ENCODE peak calls at places on chromosomes 11 and 22, in seven cellular contexts. L is upper lobe of right lung, U is PC-9, N is Peyer's patch, B is mucosa of descending colon, Y is sigmoid colon, Z is astrocyte. G is an unnamed sample.

GRCh38 chr11:76232026-76232665 is 25.8 kb upstream of the WNT11 start:
- DNase-seq in L (no peak), U (no peak), N (no peak), B (peak; percentile 44), Y (no peak), Z (no peak), G (no peak)

GRCh38 chr22:47767403-47767802 is 1005.0 kb downstream of the TBC1D22A start:
- DNase-seq in L (no peak), U (no peak), N (no peak), B (no peak), Y (no peak), Z (no peak), G (no peak)

GRCh38 chr22:27686534-27686933 is 115.0 kb downstream of the MN1 start:
- DNase-seq in L (no peak), U (peak; percentile 79), N (no peak), B (peak; percentile 60), Y (peak; percentile 84), Z (peak; percentile 93), G (peak; percentile 87)

GRCh38 chr11:19447150-19447566 is 206.4 kb upstream of the E2F8 start:
- DNase-seq in L (no peak), U (peak; percentile 97), N (no peak), B (no peak), Y (no peak), Z (peak; percentile 59), G (peak; percentile 58)

GRCh38 chr11:12276831-12277475 is 100.4 kb upstream of the PARVA start:
- DNase-seq in L (no peak), U (no peak), N (no peak), B (no peak), Y (peak; percentile 53), Z (no peak), G (no peak)

GRCh38 chr11:9016916-9017642 is 13.3 kb upstream of the NRIP3 start:
- DNase-seq in L (no peak), U (no peak), N (no peak), B (no peak), Y (no peak), Z (no peak), G (no peak)

GRCh38 chr11:73401217-73401923 is 25.2 kb downstream of the RELT start:
- DNase-seq in L (no peak), U (no peak), N (no peak), B (no peak), Y (no peak), Z (no peak), G (peak; percentile 56)

GRCh38 chr11:68314203-68314885 is 2.0 kb downstream of the LRP5 start:
- DNase-seq in L (no peak), U (no peak), N (peak; percentile 59), B (peak; percentile 57), Y (no peak), Z (no peak), G (no peak)

GRCh38 chr22:22692707-22693530 is 48.5 kb downstream of the GGTLC2 start:
- DNase-seq in L (no peak), U (peak; percentile 46), N (peak; percentile 79), B (peak; percentile 84), Y (peak; percentile 48), Z (peak; percentile 6), G (peak; percentile 79)

DNA sequence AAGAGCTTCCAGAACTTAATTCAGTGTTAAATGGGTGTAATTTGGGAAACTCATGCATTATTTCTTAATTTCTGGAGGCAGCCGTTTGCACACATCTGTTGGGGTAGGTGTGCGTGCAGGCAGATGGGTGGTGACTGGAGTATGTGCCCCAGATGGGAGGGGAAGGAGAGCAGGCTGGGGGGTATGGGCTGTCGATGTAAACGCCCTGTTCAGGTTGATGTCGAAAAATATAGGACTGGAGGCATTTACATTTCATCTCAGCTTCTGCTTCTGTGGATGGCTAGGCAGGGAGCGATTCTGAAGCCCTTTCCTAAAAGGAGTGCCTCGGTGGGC is 13.8 kb upstream of the SHISAL1 start:
- DNase-seq in L (no peak), U (no peak), N (no peak), B (no peak), Y (no peak), Z (no peak), G (no peak)
- H3K4me3 ChIP-seq in L (peak overlapping the region; percentile 56), U (peak overlapping the region; percentile 38), N (no peak overlapping the region), B (no peak overlapping the region), Y (peak overlapping the region; percentile 60), Z (peak overlapping the region; percentile 77), G (peak overlapping the region; percentile 65)

GRCh38 chr11:107009190-107009589 is 9.1 kb downstream of the GUCY1A2 start:
- DNase-seq in L (no peak), U (no peak), N (no peak), B (no peak), Y (no peak), Z (no peak), G (no peak)
- TF ChIP-seq CTCF in L (no peak), U (no peak), N (no peak), B (no peak), Y (no peak), Z (no peak), G (no peak)

GRCh38 chr22:35837328-35837727 is 119.7 kb downstream of the APOL5 start:
- DNase-seq in L (no peak), U (no peak), N (no peak), B (no peak), Y (no peak), Z (no peak), G (no peak)
- H3K4me3 ChIP-seq in L (no peak overlapping the region), U (peak overlapping the region; percentile 55), N (no peak overlapping the region), B (no peak overlapping the region), Y (no peak overlapping the region), Z (peak overlapping the region; percentile 92), G (peak overlapping the region; percentile 73)

GRCh38 chr11:65790104-65790901 is 3.4 kb downstream of the OVOL1 start:
- DNase-seq in L (no peak), U (no peak), N (no peak), B (no peak), Y (no peak), Z (no peak), G (no peak)
- TF ChIP-seq CTCF in L (no peak), U (no peak), N (no peak), B (no peak), Y (no peak), Z (no peak), G (no peak)

GRCh38 chr11:57457643-57458023 is 2.7 kb upstream of the RTN4RL2 start:
- DNase-seq in L (no peak), U (no peak), N (no peak), B (no peak), Y (no peak), Z (no peak), G (no peak)
- H3K4me3 ChIP-seq in L (no peak overlapping the region), U (no peak overlapping the region), N (no peak overlapping the region), B (no peak overlapping the region), Y (no peak overlapping the region), Z (no peak overlapping the region), G (no peak overlapping the region)

GRCh38 chr11:79366218-79366617 is 74.6 kb downstream of the TENM4 start:
- DNase-seq in L (no peak), U (no peak), N (no peak), B (no peak), Y (no peak), Z (no peak), G (no peak)
- TF ChIP-seq CTCF in L (no peak), U (no peak), N (no peak), B (no peak), Y (no peak), Z (no peak), G (no peak)

DNA sequence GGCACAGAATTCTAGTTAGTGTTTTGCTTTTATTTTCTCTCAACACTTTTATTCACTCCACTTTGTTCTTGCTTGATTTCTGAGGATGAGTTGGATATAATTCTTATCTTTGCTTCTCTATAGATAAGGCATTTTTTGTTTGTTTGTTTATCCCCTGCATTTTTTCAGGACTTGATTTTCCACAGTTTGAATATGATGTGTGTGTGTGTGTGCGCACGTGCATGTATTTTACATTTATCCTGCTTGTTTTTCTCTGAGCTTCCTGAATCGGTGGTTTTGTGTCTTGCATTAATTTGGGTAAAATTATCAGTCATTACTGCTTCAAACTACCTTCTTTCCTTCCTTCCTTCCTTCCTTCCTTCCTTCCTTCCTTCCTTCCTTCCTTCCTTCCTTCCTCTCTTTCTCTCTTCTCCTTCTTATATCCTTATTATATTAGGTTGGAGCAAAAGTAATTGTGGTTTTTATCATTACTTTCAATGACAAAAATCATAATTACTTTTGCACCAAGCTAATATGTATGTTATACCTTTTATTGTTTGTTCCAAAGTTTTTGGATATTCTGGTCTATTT is 679.9 kb upstream of the RAG2 start:
- DNase-seq in L (no peak), U (no peak), N (no peak), B (no peak), Y (no peak), Z (no peak), G (no peak)
- H3K4me3 ChIP-seq in L (no peak overlapping the region), U (no peak overlapping the region), N (no peak overlapping the region), B (no peak overlapping the region), Y (no peak overlapping the region), Z (no peak overlapping the region), G (no peak overlapping the region)

GRCh38 chr11:57641011-57641410 is 8.7 kb downstream of the YPEL4 start:
- DNase-seq in L (no peak), U (no peak), N (no peak), B (no peak), Y (peak; percentile 68), Z (no peak), G (peak; percentile 67)

GRCh38 chr11:57640068-57640800 is 9.5 kb downstream of the YPEL4 start:
- DNase-seq in L (no peak), U (no peak), N (no peak), B (no peak), Y (no peak), Z (no peak), G (no peak)

GRCh38 chr11:57638811-57639320 is 10.8 kb downstream of the YPEL4 start:
- DNase-seq in L (peak; percentile 65), U (no peak), N (no peak), B (no peak), Y (no peak), Z (no peak), G (no peak)

GRCh38 chr11:57638005-57638760 is 11.5 kb downstream of the YPEL4 start:
- DNase-seq in L (peak; percentile 80), U (no peak), N (no peak), B (peak; percentile 50), Y (peak; percentile 92), Z (peak; percentile 76), G (peak; percentile 94)

GRCh38 chr11:57639321-57640067 is 10.2 kb downstream of the YPEL4 start:
- DNase-seq in L (no peak), U (no peak), N (no peak), B (no peak), Y (no peak), Z (peak; percentile 51), G (no peak)
- TF ChIP-seq CTCF in L (peak; percentile 13), U (no peak), N (no peak), B (no peak), Y (no peak), Z (no peak), G (no peak)

DNA sequence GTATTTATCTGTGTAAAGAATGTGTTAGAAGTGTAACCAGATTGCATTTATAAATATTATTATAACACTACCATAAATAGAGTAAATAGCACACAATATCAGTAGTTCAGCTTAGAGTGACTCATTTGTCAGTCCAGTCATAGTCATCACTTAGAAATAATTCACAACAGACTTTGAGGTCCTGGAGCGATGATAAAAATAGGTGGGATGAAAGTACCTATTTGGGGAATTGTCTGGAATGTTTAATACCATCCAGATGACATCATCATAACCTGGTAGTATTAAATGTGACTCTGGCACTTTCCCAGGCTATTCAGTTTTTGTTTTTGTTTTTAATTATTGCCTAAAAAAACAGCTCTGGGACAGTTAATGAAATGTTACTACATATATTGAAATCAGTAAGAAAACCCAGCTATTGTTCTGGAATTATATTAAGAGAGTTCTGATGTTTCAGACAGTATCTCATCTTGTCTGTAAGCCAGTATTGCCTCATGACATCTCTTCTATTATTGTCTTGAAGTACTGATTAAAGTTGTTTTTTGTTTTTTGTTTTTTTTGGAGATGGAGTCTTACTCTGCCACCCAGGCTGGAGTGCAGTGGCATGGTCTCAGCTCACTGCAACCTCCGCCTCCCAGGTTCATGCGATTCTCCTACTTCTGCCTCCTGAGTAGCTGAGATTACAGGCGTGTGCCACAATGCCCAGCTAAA is 74.8 kb downstream of the SIK2 start:
- DNase-seq in L (no peak), U (peak; percentile 32), N (no peak), B (no peak), Y (no peak), Z (peak; percentile 47), G (peak; percentile 49)
- H3K4me3 ChIP-seq in L (no peak overlapping the region), U (no peak overlapping the region), N (no peak overlapping the region), B (no peak overlapping the region), Y (no peak overlapping the region), Z (no peak overlapping the region), G (no peak overlapping the region)

G was measured in foreskin fibroblast.